ENCODE peak calls at places on chromosome 3, in ten cellular contexts. One of them, this sample, is unnamed.
A peak's percentile ranks its signal among the peaks of the same experiment; 100 is the strongest.

GRCh38 chr3:161413127-161413854 is 42.0 kb upstream of the SPTSSB start:
- DNase-seq in IMR-90: peak; percentile 34
- DNase-seq in neural progenitor cell: no peak
- DNase-seq in HepG2: no peak
- DNase-seq in psoas muscle: no peak
- DNase-seq in MM.1S: peak; percentile 5
- DNase-seq in cardiac muscle cell: peak; percentile 84
- DNase-seq in ascending aorta: no peak
- DNase-seq in esophagus squamous epithelium: no peak
- DNase-seq in heart left ventricle: peak; percentile 66
- DNase-seq in this sample: no peak

GRCh38 chr3:53346514-53346913 is 829 bp downstream of the DCP1A start:
- DNase-seq in esophagus squamous epithelium: no peak
- DNase-seq in MM.1S: peak; percentile 7
- DNase-seq in psoas muscle: no peak
- DNase-seq in HepG2: peak; percentile 32
- DNase-seq in ascending aorta: no peak
- DNase-seq in heart left ventricle: no peak
- DNase-seq in neural progenitor cell: peak; percentile 50
- DNase-seq in cardiac muscle cell: no peak
- DNase-seq in IMR-90: no peak
- DNase-seq in this sample: no peak

GRCh38 chr3:165641569-165642310 is 195.5 kb downstream of the BCHE start:
- DNase-seq in IMR-90: no peak
- DNase-seq in psoas muscle: no peak
- DNase-seq in HepG2: no peak
- DNase-seq in heart left ventricle: no peak
- DNase-seq in cardiac muscle cell: no peak
- DNase-seq in MM.1S: no peak
- DNase-seq in neural progenitor cell: no peak
- DNase-seq in esophagus squamous epithelium: no peak
- DNase-seq in ascending aorta: no peak
- DNase-seq in this sample: no peak

GRCh38 chr3:114792159-114792918 is 354.7 kb downstream of the ZBTB20 start:
- DNase-seq in neural progenitor cell: no peak
- DNase-seq in ascending aorta: no peak
- DNase-seq in MM.1S: no peak
- DNase-seq in heart left ventricle: no peak
- DNase-seq in psoas muscle: no peak
- DNase-seq in esophagus squamous epithelium: no peak
- DNase-seq in cardiac muscle cell: no peak
- DNase-seq in IMR-90: no peak
- DNase-seq in HepG2: no peak
- DNase-seq in this sample: no peak

GRCh38 chr3:64417816-64418215 is 192.6 kb upstream of the PRICKLE2 start:
- DNase-seq in esophagus squamous epithelium: no peak
- DNase-seq in MM.1S: no peak
- DNase-seq in neural progenitor cell: peak; percentile 93
- DNase-seq in ascending aorta: no peak
- DNase-seq in cardiac muscle cell: peak; percentile 53
- DNase-seq in IMR-90: peak; percentile 52
- DNase-seq in heart left ventricle: no peak
- DNase-seq in HepG2: no peak
- DNase-seq in psoas muscle: no peak
- DNase-seq in this sample: no peak

GRCh38 chr3:169173231-169173630 is 490.3 kb downstream of the MECOM start:
- DNase-seq in esophagus squamous epithelium: no peak
- DNase-seq in HepG2: no peak
- DNase-seq in ascending aorta: no peak
- DNase-seq in neural progenitor cell: peak; percentile 48
- DNase-seq in heart left ventricle: no peak
- DNase-seq in psoas muscle: no peak
- DNase-seq in IMR-90: no peak
- DNase-seq in cardiac muscle cell: peak; percentile 33
- DNase-seq in MM.1S: no peak
- DNase-seq in this sample: no peak

GRCh38 chr3:7630351-7630911 is 769.5 kb downstream of the GRM7 start:
- DNase-seq in neural progenitor cell: no peak
- DNase-seq in HepG2: no peak
- DNase-seq in cardiac muscle cell: peak; percentile 47
- DNase-seq in ascending aorta: no peak
- DNase-seq in IMR-90: no peak
- DNase-seq in heart left ventricle: no peak
- DNase-seq in MM.1S: no peak
- DNase-seq in psoas muscle: no peak
- DNase-seq in esophagus squamous epithelium: no peak
- DNase-seq in this sample: no peak

GRCh38 chr3:98846101-98846500 is 55.4 kb downstream of the DCBLD2 start:
- DNase-seq in neural progenitor cell: no peak
- DNase-seq in heart left ventricle: no peak
- DNase-seq in ascending aorta: no peak
- DNase-seq in MM.1S: no peak
- DNase-seq in psoas muscle: no peak
- DNase-seq in IMR-90: peak; percentile 37
- DNase-seq in esophagus squamous epithelium: no peak
- DNase-seq in cardiac muscle cell: peak; percentile 29
- DNase-seq in HepG2: no peak
- DNase-seq in this sample: no peak

GRCh38 chr3:165778891-165779290 is 58.3 kb downstream of the BCHE start:
- DNase-seq in MM.1S: no peak
- DNase-seq in HepG2: no peak
- DNase-seq in cardiac muscle cell: no peak
- DNase-seq in ascending aorta: no peak
- DNase-seq in psoas muscle: no peak
- DNase-seq in IMR-90: no peak
- DNase-seq in neural progenitor cell: no peak
- DNase-seq in esophagus squamous epithelium: no peak
- DNase-seq in heart left ventricle: no peak
- DNase-seq in this sample: no peak

GRCh38 chr3:149653564-149653963 is 4.3 kb downstream of the WWTR1 start:
- DNase-seq in esophagus squamous epithelium: no peak
- DNase-seq in ascending aorta: no peak
- DNase-seq in MM.1S: no peak
- DNase-seq in cardiac muscle cell: no peak
- DNase-seq in psoas muscle: no peak
- DNase-seq in IMR-90: no peak
- DNase-seq in heart left ventricle: no peak
- DNase-seq in HepG2: peak; percentile 52
- DNase-seq in neural progenitor cell: no peak
- DNase-seq in this sample: no peak

GRCh38 chr3:82080261-82080660 is 318.8 kb upstream of the GBE1 start:
- DNase-seq in psoas muscle: no peak
- DNase-seq in HepG2: no peak
- DNase-seq in cardiac muscle cell: peak; percentile 9
- DNase-seq in IMR-90: no peak
- DNase-seq in ascending aorta: no peak
- DNase-seq in heart left ventricle: no peak
- DNase-seq in esophagus squamous epithelium: no peak
- DNase-seq in MM.1S: no peak
- DNase-seq in neural progenitor cell: no peak
- DNase-seq in this sample: no peak

GRCh38 chr3:184173374-184173722 is 1.3 kb upstream of the AP2M1 start:
- DNase-seq in IMR-90: no peak
- DNase-seq in HepG2: no peak
- DNase-seq in esophagus squamous epithelium: no peak
- DNase-seq in psoas muscle: no peak
- DNase-seq in cardiac muscle cell: no peak
- DNase-seq in heart left ventricle: no peak
- DNase-seq in neural progenitor cell: no peak
- DNase-seq in MM.1S: no peak
- DNase-seq in ascending aorta: no peak
- DNase-seq in this sample: no peak

GRCh38 chr3:184174278-184174645 is 393 bp upstream of the AP2M1 start:
- DNase-seq in esophagus squamous epithelium: no peak
- DNase-seq in heart left ventricle: no peak
- DNase-seq in ascending aorta: no peak
- DNase-seq in neural progenitor cell: no peak
- DNase-seq in psoas muscle: no peak
- DNase-seq in MM.1S: no peak
- DNase-seq in IMR-90: no peak
- DNase-seq in cardiac muscle cell: no peak
- DNase-seq in HepG2: no peak
- DNase-seq in this sample: no peak

GRCh38 chr3:184169896-184170875 is 4.5 kb upstream of the AP2M1 start:
- DNase-seq in HepG2: no peak
- DNase-seq in cardiac muscle cell: no peak
- DNase-seq in psoas muscle: no peak
- DNase-seq in IMR-90: no peak
- DNase-seq in ascending aorta: no peak
- DNase-seq in heart left ventricle: no peak
- DNase-seq in MM.1S: no peak
- DNase-seq in neural progenitor cell: no peak
- DNase-seq in esophagus squamous epithelium: no peak
- DNase-seq in this sample: no peak

GRCh38 chr3:184172681-184173373 is 1.8 kb upstream of the AP2M1 start:
- DNase-seq in ascending aorta: no peak
- DNase-seq in HepG2: no peak
- DNase-seq in cardiac muscle cell: peak; percentile 90
- DNase-seq in heart left ventricle: no peak
- DNase-seq in MM.1S: no peak
- DNase-seq in neural progenitor cell: no peak
- DNase-seq in IMR-90: peak; percentile 88
- DNase-seq in esophagus squamous epithelium: no peak
- DNase-seq in psoas muscle: no peak
- DNase-seq in this sample: no peak

GRCh38 chr3:184171562-184171961 is 3.1 kb upstream of the AP2M1 start:
- DNase-seq in ascending aorta: no peak
- DNase-seq in psoas muscle: no peak
- DNase-seq in HepG2: no peak
- DNase-seq in neural progenitor cell: no peak
- DNase-seq in cardiac muscle cell: peak; percentile 60
- DNase-seq in IMR-90: peak; percentile 56
- DNase-seq in esophagus squamous epithelium: no peak
- DNase-seq in MM.1S: no peak
- DNase-seq in heart left ventricle: no peak
- DNase-seq in this sample: no peak
- H3K4me1 ChIP-seq in ascending aorta: peaks cover 4% of the 10 kb centered on the region
- H3K4me1 ChIP-seq in psoas muscle: peaks cover 23% of the 10 kb centered on the region
- H3K4me1 ChIP-seq in HepG2: peaks cover 15% of the 10 kb centered on the region
- H3K4me1 ChIP-seq in neural progenitor cell: peaks cover 8% of the 10 kb centered on the region
- H3K4me1 ChIP-seq in cardiac muscle cell: peaks cover 11% of the 10 kb centered on the region
- H3K4me1 ChIP-seq in IMR-90: peaks cover 18% of the 10 kb centered on the region
- H3K4me1 ChIP-seq in esophagus squamous epithelium: peaks cover 53% of the 10 kb centered on the region
- H3K4me1 ChIP-seq in MM.1S: peaks cover 14% of the 10 kb centered on the region
- H3K4me1 ChIP-seq in heart left ventricle: peaks cover 21% of the 10 kb centered on the region
- H3K4me1 ChIP-seq in this sample: no peaks in the 10 kb centered on the region

GRCh38 chr3:151383111-151383510 is 1.4 kb downstream of the P2RY12 start:
- DNase-seq in esophagus squamous epithelium: no peak
- DNase-seq in HepG2: no peak
- DNase-seq in heart left ventricle: no peak
- DNase-seq in ascending aorta: no peak
- DNase-seq in cardiac muscle cell: no peak
- DNase-seq in psoas muscle: no peak
- DNase-seq in neural progenitor cell: no peak
- DNase-seq in MM.1S: no peak
- DNase-seq in IMR-90: no peak
- DNase-seq in this sample: no peak
- H3K4me3 ChIP-seq in esophagus squamous epithelium: no peak overlapping the region
- H3K4me3 ChIP-seq in HepG2: no peak overlapping the region
- H3K4me3 ChIP-seq in heart left ventricle: no peak overlapping the region
- H3K4me3 ChIP-seq in ascending aorta: no peak overlapping the region
- H3K4me3 ChIP-seq in cardiac muscle cell: no peak overlapping the region
- H3K4me3 ChIP-seq in psoas muscle: no peak overlapping the region
- H3K4me3 ChIP-seq in neural progenitor cell: no peak overlapping the region
- H3K4me3 ChIP-seq in MM.1S: no peak overlapping the region
- H3K4me3 ChIP-seq in IMR-90: no peak overlapping the region
- H3K4me3 ChIP-seq in this sample: no peak overlapping the region

GRCh38 chr3:52238761-52239701 is at the start of gene TWF2:
- DNase-seq in cardiac muscle cell: peak; percentile 85
- DNase-seq in esophagus squamous epithelium: no peak
- DNase-seq in heart left ventricle: peak; percentile 85
- DNase-seq in psoas muscle: peak; percentile 86
- DNase-seq in neural progenitor cell: peak; percentile 93
- DNase-seq in ascending aorta: no peak
- DNase-seq in MM.1S: peak; percentile 81
- DNase-seq in IMR-90: peak; percentile 78
- DNase-seq in HepG2: peak; percentile 56
- DNase-seq in this sample: peak; percentile 75
- TF ChIP-seq CTCF in cardiac muscle cell: peak; percentile 46
- TF ChIP-seq CTCF in esophagus squamous epithelium: peak; percentile 33
- TF ChIP-seq CTCF in heart left ventricle: peak; percentile 58
- TF ChIP-seq CTCF in psoas muscle: peak; percentile 33
- TF ChIP-seq CTCF in neural progenitor cell: peak; percentile 46
- TF ChIP-seq CTCF in ascending aorta: no peak
- TF ChIP-seq CTCF in MM.1S: peak; percentile 55
- TF ChIP-seq CTCF in IMR-90: peak; percentile 25
- TF ChIP-seq CTCF in HepG2: peak; percentile 59
- TF ChIP-seq CTCF in this sample: peak; percentile 4

GRCh38 chr3:31196261-31196660 is 301.8 kb upstream of the GADL1 start:
- DNase-seq in neural progenitor cell: no peak
- DNase-seq in ascending aorta: no peak
- DNase-seq in MM.1S: no peak
- DNase-seq in HepG2: no peak
- DNase-seq in heart left ventricle: no peak
- DNase-seq in IMR-90: no peak
- DNase-seq in cardiac muscle cell: no peak
- DNase-seq in psoas muscle: no peak
- DNase-seq in esophagus squamous epithelium: no peak
- DNase-seq in this sample: no peak

GRCh38 chr3:31193429-31193828 is 299.0 kb upstream of the GADL1 start:
- DNase-seq in neural progenitor cell: no peak
- DNase-seq in MM.1S: no peak
- DNase-seq in heart left ventricle: no peak
- DNase-seq in ascending aorta: no peak
- DNase-seq in psoas muscle: no peak
- DNase-seq in cardiac muscle cell: no peak
- DNase-seq in IMR-90: no peak
- DNase-seq in esophagus squamous epithelium: no peak
- DNase-seq in HepG2: no peak
- DNase-seq in this sample: no peak

GRCh38 chr3:31191354-31191753 is 296.9 kb upstream of the GADL1 start:
- DNase-seq in esophagus squamous epithelium: no peak
- DNase-seq in ascending aorta: no peak
- DNase-seq in MM.1S: no peak
- DNase-seq in cardiac muscle cell: no peak
- DNase-seq in HepG2: no peak
- DNase-seq in neural progenitor cell: no peak
- DNase-seq in IMR-90: no peak
- DNase-seq in heart left ventricle: no peak
- DNase-seq in psoas muscle: no peak
- DNase-seq in this sample: no peak

GRCh38 chr3:31196881-31197364 is 302.5 kb upstream of the GADL1 start:
- DNase-seq in psoas muscle: no peak
- DNase-seq in ascending aorta: no peak
- DNase-seq in HepG2: no peak
- DNase-seq in esophagus squamous epithelium: no peak
- DNase-seq in heart left ventricle: no peak
- DNase-seq in neural progenitor cell: no peak
- DNase-seq in cardiac muscle cell: peak; percentile 73
- DNase-seq in IMR-90: peak; percentile 18
- DNase-seq in MM.1S: no peak
- DNase-seq in this sample: no peak

DNA sequence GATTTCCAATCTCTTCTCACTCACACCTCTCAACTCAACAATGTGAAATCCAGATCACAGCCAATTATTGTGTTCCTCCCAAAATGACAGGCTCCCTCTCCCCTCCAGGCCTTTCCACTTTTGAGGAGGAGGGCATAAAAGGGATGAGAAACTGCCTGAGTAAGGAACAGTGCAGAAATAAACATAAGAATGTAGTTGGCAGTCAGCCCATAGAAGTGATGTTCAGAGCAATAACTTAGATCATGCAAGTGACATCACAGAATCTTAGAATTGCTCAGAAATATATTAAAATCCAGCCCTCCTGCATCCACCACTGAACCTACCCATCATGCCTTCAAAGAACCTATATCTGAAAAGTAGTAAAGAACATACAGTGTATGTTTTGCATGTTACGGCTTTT is 299.4 kb upstream of the GADL1 start:
- DNase-seq in heart left ventricle: no peak
- DNase-seq in HepG2: no peak
- DNase-seq in cardiac muscle cell: no peak
- DNase-seq in ascending aorta: no peak
- DNase-seq in neural progenitor cell: no peak
- DNase-seq in esophagus squamous epithelium: no peak
- DNase-seq in MM.1S: no peak
- DNase-seq in psoas muscle: no peak
- DNase-seq in IMR-90: peak; percentile 16
- DNase-seq in this sample: no peak
- H3K4me1 ChIP-seq in heart left ventricle: no peaks in the 10 kb centered on the region
- H3K4me1 ChIP-seq in HepG2: peaks cover 15% of the 10 kb centered on the region
- H3K4me1 ChIP-seq in cardiac muscle cell: peaks cover 10% of the 10 kb centered on the region
- H3K4me1 ChIP-seq in ascending aorta: no peaks in the 10 kb centered on the region
- H3K4me1 ChIP-seq in neural progenitor cell: peaks cover 9% of the 10 kb centered on the region
- H3K4me1 ChIP-seq in esophagus squamous epithelium: peaks cover 23% of the 10 kb centered on the region
- H3K4me1 ChIP-seq in MM.1S: no peaks in the 10 kb centered on the region
- H3K4me1 ChIP-seq in psoas muscle: no peaks in the 10 kb centered on the region
- H3K4me1 ChIP-seq in IMR-90: no peaks in the 10 kb centered on the region
- H3K4me1 ChIP-seq in this sample: peaks cover 1% of the 10 kb centered on the region

This sample was measured in lung.